ENCODE peak calls at places on chromosomes 7 and 10, in five cellular contexts. L is K562, E is H1, A is HepG2, R is A549. N is an unnamed sample.
A peak's percentile ranks its signal among the peaks of the same experiment; 100 is the strongest.

GRCh38 chr10:30437039-30437781 is 3.2 kb downstream of the MAP3K8 start:
- DNase-seq in E (no peak), R (no peak), L (peak; percentile 79), A (no peak), N (peak; percentile 59)

GRCh38 chr7:45566386-45566785 is 7.8 kb upstream of the ADCY1 start:
- DNase-seq in E (no peak), A (no peak), R (no peak), L (no peak), N (no peak)

GRCh38 chr7:22819476-22819875 is 3.2 kb downstream of the TOMM7 start:
- DNase-seq in A (no peak), L (peak; percentile 21), E (no peak), R (no peak), N (no peak)

GRCh38 chr7:155611808-155612447 is 32.5 kb upstream of the RBM33 start:
- DNase-seq in A (no peak), E (no peak), L (no peak), R (no peak), N (no peak)

GRCh38 chr10:32459072-32459703 is 13.2 kb downstream of the CCDC7 start:
- DNase-seq in E (no peak), A (no peak), R (no peak), L (no peak), N (no peak)

GRCh38 chr7:143345428-143345900 is 17.0 kb downstream of the FAM131B start:
- DNase-seq in L (peak; percentile 81), E (peak; percentile 82), R (peak; percentile 82), A (no peak), N (peak; percentile 55)

GRCh38 chr10:34985823-34986222 is 104.3 kb downstream of the CUL2 start:
- DNase-seq in A (peak; percentile 40), L (no peak), E (no peak), R (no peak), N (no peak)

GRCh38 chr10:120732067-120732466 is 119.1 kb upstream of the WDR11 start:
- DNase-seq in A (no peak), R (no peak), E (no peak), L (no peak), N (peak; percentile 88)

GRCh38 chr10:5971886-5972285 is 5.5 kb downstream of the IL15RA start:
- DNase-seq in A (no peak), R (no peak), E (no peak), L (no peak), N (no peak)

GRCh38 chr7:152541892-152542291 is 106.1 kb upstream of the KMT2C start:
- DNase-seq in L (no peak), R (no peak), E (no peak), A (no peak), N (no peak)

GRCh38 chr10:79071535-79071923 is 2.8 kb downstream of the ZMIZ1 start:
- DNase-seq in A (peak; percentile 81), E (no peak), L (no peak), R (no peak), N (no peak)

GRCh38 chr7:111357691-111358090 is 204.6 kb downstream of the IMMP2L start:
- DNase-seq in R (no peak), A (no peak), L (no peak), E (no peak), N (peak; percentile 6)

GRCh38 chr7:152588350-152588749 is 87.6 kb downstream of the XRCC2 start:
- DNase-seq in A (peak; percentile 41), E (no peak), R (no peak), L (no peak), N (no peak)

GRCh38 chr7:44313621-44314031 is 11.8 kb downstream of the CAMK2B start:
- DNase-seq in L (no peak), A (no peak), R (no peak), E (no peak), N (no peak)

GRCh38 chr10:77974396-77975074 is 48.0 kb upstream of the DLG5 start:
- DNase-seq in E (peak; percentile 41), R (peak; percentile 32), A (peak; percentile 52), L (peak; percentile 70), N (peak; percentile 18)

GRCh38 chr7:130912086-130912909 is 178.3 kb upstream of the KLF14 start:
- DNase-seq in R (no peak), L (no peak), A (peak; percentile 69), E (no peak), N (peak; percentile 81)

GRCh38 chr10:34299105-34299611 is 515.9 kb downstream of the PARD3 start:
- DNase-seq in A (no peak), R (no peak), L (no peak), E (no peak), N (peak; percentile 80)

DNA sequence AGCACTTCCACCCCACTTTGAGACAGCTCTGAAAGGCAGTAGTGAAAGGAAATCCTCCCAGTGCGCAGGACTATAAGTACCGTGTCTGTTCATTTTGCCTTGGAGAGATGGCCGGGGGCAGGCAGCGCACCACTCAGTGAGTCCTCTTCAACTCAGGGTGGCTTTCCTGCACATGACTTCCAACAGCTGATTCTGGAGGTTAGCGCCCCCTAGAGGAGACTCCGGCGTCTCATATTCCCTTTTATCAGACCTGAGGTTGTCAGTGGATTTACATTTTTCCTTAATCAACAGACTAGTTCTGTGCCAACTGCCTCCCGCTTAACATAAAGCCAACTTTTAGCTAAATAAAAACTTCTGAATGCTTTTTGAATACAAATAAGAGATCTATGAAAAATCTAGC is 101.0 kb downstream of the HERPUD2 start:
- DNase-seq in E (peak; percentile 23), R (no peak), A (peak; percentile 7), L (peak; percentile 59), N (no peak)
- H3K4me3 ChIP-seq in E (no peak overlapping the region), R (no peak overlapping the region), A (no peak overlapping the region), L (no peak overlapping the region), N (no peak overlapping the region)

GRCh38 chr10:1732501-1733123 is 4.7 kb downstream of the ADARB2 start:
- DNase-seq in R (no peak), L (no peak), A (no peak), E (no peak), N (no peak)

GRCh38 chr10:1736180-1736971 is 949 bp downstream of the ADARB2 start:
- DNase-seq in R (no peak), A (no peak), L (no peak), E (no peak), N (no peak)

GRCh38 chr10:1735562-1735961 is 1.8 kb downstream of the ADARB2 start:
- DNase-seq in A (no peak), E (no peak), R (no peak), L (no peak), N (no peak)

GRCh38 chr10:1733720-1734119 is 3.6 kb downstream of the ADARB2 start:
- DNase-seq in L (no peak), E (no peak), R (no peak), A (no peak), N (no peak)

GRCh38 chr10:1734288-1734687 is 3.0 kb downstream of the ADARB2 start:
- DNase-seq in R (no peak), E (no peak), L (no peak), A (no peak), N (no peak)
- TF ChIP-seq JUN in R (no peak), E (no peak), L (no peak), A (no peak), N (no peak)

GRCh38 chr7:159031750-159032149 is 112.9 kb downstream of the VIPR2 start:
- DNase-seq in L (no peak), R (no peak), E (no peak), A (no peak), N (no peak)
- H3K27ac ChIP-seq in L (no peak overlapping the region), R (no peak overlapping the region), E (no peak overlapping the region), A (no peak overlapping the region), N (no peak overlapping the region)

DNA sequence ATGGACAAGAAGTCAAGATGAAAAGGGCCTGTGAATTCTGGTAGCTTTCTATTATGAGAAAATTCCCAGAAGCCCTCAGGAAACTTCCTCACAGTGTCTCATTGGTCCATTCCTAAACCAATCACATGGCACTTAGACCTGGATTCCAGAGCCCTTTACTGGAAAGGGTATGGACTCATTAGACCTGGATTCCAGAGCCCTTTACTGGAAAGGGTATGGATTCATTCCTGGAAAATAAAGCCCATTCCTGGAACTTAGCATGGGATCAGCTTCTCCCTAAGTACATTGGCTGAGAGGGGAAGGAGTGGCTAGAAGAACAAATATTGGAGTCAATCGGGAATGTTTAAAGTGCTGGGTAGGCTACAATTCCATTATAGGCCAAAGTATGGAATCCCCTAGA is 3.7 kb upstream of the CACUL1 start:
- DNase-seq in E (no peak), L (no peak), A (no peak), R (no peak), N (no peak)
- H3K4me3 ChIP-seq in E (no peak overlapping the region), L (no peak overlapping the region), A (no peak overlapping the region), R (no peak overlapping the region), N (no peak overlapping the region)

GRCh38 chr7:107877731-107878382 is 13.1 kb upstream of the DLD start:
- DNase-seq in E (no peak), A (no peak), R (no peak), L (no peak), N (no peak)
- TF ChIP-seq JUN in E (no peak), A (no peak), R (no peak), L (no peak), N (no peak)

DNA sequence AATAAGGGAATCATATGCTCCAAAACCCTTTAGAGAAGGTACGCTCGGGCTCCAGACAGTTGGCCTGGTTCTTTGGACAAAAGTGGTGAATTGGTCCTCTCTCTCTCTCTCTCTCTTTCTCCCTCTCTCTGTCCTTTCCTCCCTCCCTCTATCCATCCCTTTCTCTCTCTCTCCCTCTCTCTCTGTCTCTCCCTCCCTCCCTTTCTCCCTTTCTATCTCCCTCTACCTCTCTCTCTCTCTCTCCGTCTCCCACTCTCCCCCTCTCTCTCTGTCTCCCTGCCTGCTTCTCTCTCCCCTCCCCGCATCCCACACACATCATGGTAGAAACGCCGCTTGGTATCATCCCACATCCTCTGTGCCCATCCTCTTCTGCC is 19.7 kb upstream of the PFKP start:
- DNase-seq in E (no peak), L (no peak), A (no peak), R (no peak), N (no peak)
- H3K27ac ChIP-seq in E (no peak overlapping the region), L (no peak overlapping the region), A (no peak overlapping the region), R (no peak overlapping the region), N (no peak overlapping the region)

DNA sequence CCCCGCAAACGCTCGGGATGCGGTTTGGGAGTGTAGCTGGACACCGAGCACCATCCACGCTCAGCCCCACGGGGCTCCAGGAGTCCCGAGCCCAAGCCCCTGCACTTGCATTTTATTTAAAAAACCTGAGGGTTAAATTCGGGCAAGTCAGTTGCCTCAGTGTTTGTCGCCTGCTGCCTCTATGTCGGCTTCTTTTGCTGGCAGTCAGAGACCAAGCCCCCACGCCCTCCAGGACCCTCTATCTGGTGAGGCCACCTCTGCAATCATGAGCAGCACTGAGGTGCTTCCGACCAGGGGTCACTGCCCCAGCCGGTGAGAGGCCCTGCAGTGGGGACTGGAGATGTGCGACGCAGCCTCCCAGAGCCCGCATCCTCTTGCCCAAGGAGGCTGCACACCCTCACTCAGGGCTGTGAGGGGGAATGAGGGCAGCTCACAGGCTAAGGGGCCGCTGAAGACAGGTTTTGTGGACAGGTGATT is 13.3 kb upstream of the ZNF273 start:
- DNase-seq in L (no peak), A (no peak), E (no peak), R (no peak), N (no peak)
- H3K4me3 ChIP-seq in L (no peak overlapping the region), A (peak overlapping the region; percentile 76), E (peak overlapping the region; percentile 28), R (no peak overlapping the region), N (no peak overlapping the region)

GRCh38 chr7:147478751-147479150 is 1111.8 kb upstream of the C7orf33 start:
- DNase-seq in A (no peak), L (no peak), R (no peak), E (no peak), N (no peak)
- TF ChIP-seq JUN in A (no peak), L (no peak), R (no peak), E (no peak), N (no peak)